ENCODE peak calls at places on chromosomes 11 and 22, in five cellular contexts. F is foreskin keratinocyte, D is lower lobe of right lung, J is hepatocyte, Z is Karpas-422. A is an unnamed sample.

GRCh38 chr22:24247564-24248344 is 2.9 kb upstream of the GGT5 start:
- DNase-seq in F (peak; percentile 5), D (peak; percentile 93), J (peak; percentile 93), Z (peak; percentile 77), A (peak; percentile 97)

GRCh38 chr11:130527648-130528300 is 79.3 kb downstream of the ADAMTS15 start:
- DNase-seq in D (no peak), Z (no peak), J (no peak), F (no peak), A (peak; percentile 72)

GRCh38 chr11:71543866-71544265 is 4.4 kb upstream of the KRTAP5-9 start:
- DNase-seq in F (no peak), D (no peak), J (no peak), Z (no peak), A (no peak)

GRCh38 chr22:22945195-22945594 is 57.6 kb downstream of the IGLL5 start:
- DNase-seq in Z (peak; percentile 39), J (no peak), D (no peak), F (no peak), A (no peak)

GRCh38 chr11:36492724-36493304 is 17.3 kb downstream of the TRAF6 start:
- DNase-seq in J (peak; percentile 59), Z (peak; percentile 82), F (no peak), D (no peak), A (no peak)

GRCh38 chr11:74870485-74870884 is 78.4 kb downstream of the XRRA1 start:
- DNase-seq in D (no peak), F (no peak), J (no peak), Z (peak; percentile 82), A (no peak)

GRCh38 chr11:114284021-114284420 is 12.2 kb upstream of the NNMT start:
- DNase-seq in J (no peak), D (no peak), Z (no peak), F (no peak), A (no peak)

GRCh38 chr11:134045799-134046635 is 22.9 kb upstream of the JAM3 start:
- DNase-seq in F (no peak), D (no peak), J (peak; percentile 50), Z (peak; percentile 78), A (peak; percentile 69)

GRCh38 chr11:70715636-70716035 is 317.3 kb downstream of the CTTN start:
- DNase-seq in Z (no peak), J (no peak), D (no peak), F (no peak), A (no peak)

GRCh38 chr11:86991341-86991740 is 36.1 kb upstream of the FZD4 start:
- DNase-seq in F (peak; percentile 44), D (no peak), J (no peak), Z (no peak), A (no peak)

GRCh38 chr11:79366218-79366617 is 74.6 kb downstream of the TENM4 start:
- DNase-seq in D (no peak), J (no peak), F (no peak), Z (no peak), A (no peak)

GRCh38 chr11:76560219-76560618 is 110.3 kb downstream of the LRRC32 start:
- DNase-seq in Z (no peak), F (no peak), J (no peak), D (no peak), A (no peak)

GRCh38 chr11:108196901-108197300 is 25.5 kb downstream of the NPAT start:
- DNase-seq in J (no peak), D (no peak), Z (no peak), F (no peak), A (no peak)

GRCh38 chr11:117083011-117083940 is 15.0 kb downstream of the SIK3 start:
- DNase-seq in F (no peak), Z (no peak), J (no peak), D (no peak), A (no peak)

GRCh38 chr22:31448382-31448781 is 41.3 kb downstream of the EIF4ENIF1 start:
- DNase-seq in Z (no peak), J (no peak), F (no peak), D (no peak), A (no peak)

GRCh38 chr22:31451709-31452571 is 37.7 kb downstream of the EIF4ENIF1 start:
- DNase-seq in J (peak; percentile 28), D (no peak), Z (peak; percentile 75), F (no peak), A (no peak)

GRCh38 chr22:31446767-31447166 is 42.9 kb downstream of the EIF4ENIF1 start:
- DNase-seq in Z (no peak), D (no peak), J (no peak), F (no peak), A (no peak)

GRCh38 chr22:31447337-31447736 is 42.3 kb downstream of the EIF4ENIF1 start:
- DNase-seq in Z (no peak), D (no peak), J (no peak), F (no peak), A (no peak)

GRCh38 chr22:31449521-31449920 is 40.1 kb downstream of the EIF4ENIF1 start:
- DNase-seq in J (no peak), D (no peak), F (no peak), Z (peak; percentile 62), A (no peak)
- H3K4me1 ChIP-seq in J (no peaks in the 10 kb centered on the region), D (no peaks in the 10 kb centered on the region), F (no peaks in the 10 kb centered on the region), Z (peaks cover 36% of the 10 kb centered on the region), A (peaks cover 4% of the 10 kb centered on the region)

GRCh38 chr22:50056214-50056972 is 1.7 kb downstream of the TTLL8 start:
- DNase-seq in J (no peak), D (no peak), Z (peak; percentile 70), F (no peak), A (peak; percentile 5)
- H3K27me3 ChIP-seq in J (peaks cover 17% of the 10 kb centered on the region), D (peaks cover 24% of the 10 kb centered on the region), Z (no peaks in the 10 kb centered on the region), F (peaks cover 28% of the 10 kb centered on the region), A (no peaks in the 10 kb centered on the region)

GRCh38 chr22:18062421-18062820 is 15.4 kb upstream of the PEX26 start:
- DNase-seq in F (no peak), D (no peak), J (no peak), Z (no peak), A (no peak)
- H3K4me1 ChIP-seq in F (peaks cover 44% of the 10 kb centered on the region), D (peaks cover 10% of the 10 kb centered on the region), J (peaks cover 36% of the 10 kb centered on the region), Z (peaks cover 47% of the 10 kb centered on the region), A (peaks cover 2% of the 10 kb centered on the region)

GRCh38 chr11:44305643-44306468 is 4.1 kb downstream of the ALX4 start:
- DNase-seq in J (peak; percentile 43), F (no peak), D (peak; percentile 60), Z (no peak), A (no peak)
- H3K27me3 ChIP-seq in J (peaks cover 99% of the 10 kb centered on the region), F (peaks cover 100% of the 10 kb centered on the region), D (peaks cover 96% of the 10 kb centered on the region), Z (no peaks in the 10 kb centered on the region), A (no peaks in the 10 kb centered on the region)